ENCODE peak calls at places on chromosomes 4 and X, in five cellular contexts. One of them, this sample, is unnamed.

GRCh38 chr4:41784191-41784979 is 35.9 kb upstream of the PHOX2B start:
- DNase-seq in lower lobe of right lung: no peak
- DNase-seq in iPS DF 6.9: no peak
- DNase-seq in effector memory CD4-positive, alpha-beta T cell: no peak
- DNase-seq in thoracic aorta: no peak
- DNase-seq in this sample: no peak

GRCh38 chrX:110600745-110601310 is 194.8 kb downstream of the CHRDL1 start:
- DNase-seq in lower lobe of right lung: no peak
- DNase-seq in iPS DF 6.9: no peak
- DNase-seq in effector memory CD4-positive, alpha-beta T cell: no peak
- DNase-seq in thoracic aorta: no peak
- DNase-seq in this sample: no peak

GRCh38 chr4:177393236-177393635 is 49.0 kb downstream of the AGA start:
- DNase-seq in lower lobe of right lung: no peak
- DNase-seq in iPS DF 6.9: no peak
- DNase-seq in effector memory CD4-positive, alpha-beta T cell: no peak
- DNase-seq in thoracic aorta: no peak
- DNase-seq in this sample: no peak

GRCh38 chrX:54640721-54641120 is 110.7 kb downstream of the GNL3L start:
- DNase-seq in lower lobe of right lung: no peak
- DNase-seq in iPS DF 6.9: no peak
- DNase-seq in effector memory CD4-positive, alpha-beta T cell: no peak
- DNase-seq in thoracic aorta: no peak
- DNase-seq in this sample: no peak

GRCh38 chrX:133412246-133412645 is 3.0 kb downstream of the GPC4 start:
- DNase-seq in lower lobe of right lung: no peak
- DNase-seq in iPS DF 6.9: no peak
- DNase-seq in effector memory CD4-positive, alpha-beta T cell: no peak
- DNase-seq in thoracic aorta: no peak
- DNase-seq in this sample: no peak

GRCh38 chr4:112523008-112523440 is 7.0 kb upstream of the NEUROG2 start:
- DNase-seq in lower lobe of right lung: no peak
- DNase-seq in iPS DF 6.9: no peak
- DNase-seq in effector memory CD4-positive, alpha-beta T cell: no peak
- DNase-seq in thoracic aorta: no peak
- DNase-seq in this sample: peak; percentile 84

GRCh38 chr4:16573181-16573580 is 325.3 kb downstream of the LDB2 start:
- DNase-seq in lower lobe of right lung: no peak
- DNase-seq in iPS DF 6.9: no peak
- DNase-seq in effector memory CD4-positive, alpha-beta T cell: no peak
- DNase-seq in thoracic aorta: no peak
- DNase-seq in this sample: no peak

GRCh38 chr4:124806403-124806802 is 93.9 kb upstream of the ANKRD50 start:
- DNase-seq in lower lobe of right lung: no peak
- DNase-seq in iPS DF 6.9: no peak
- DNase-seq in effector memory CD4-positive, alpha-beta T cell: no peak
- DNase-seq in thoracic aorta: no peak
- DNase-seq in this sample: no peak

GRCh38 chr4:114320126-114320525 is 278.5 kb upstream of the UGT8 start:
- DNase-seq in lower lobe of right lung: no peak
- DNase-seq in iPS DF 6.9: no peak
- DNase-seq in effector memory CD4-positive, alpha-beta T cell: no peak
- DNase-seq in thoracic aorta: no peak
- DNase-seq in this sample: no peak

GRCh38 chrX:125709532-125709931 is 389.9 kb downstream of the TEX13C start:
- DNase-seq in lower lobe of right lung: no peak
- DNase-seq in iPS DF 6.9: no peak
- DNase-seq in effector memory CD4-positive, alpha-beta T cell: no peak
- DNase-seq in thoracic aorta: no peak
- DNase-seq in this sample: no peak

GRCh38 chrX:72108666-72109065 is 23.0 kb downstream of the RTL5 start:
- DNase-seq in lower lobe of right lung: no peak
- DNase-seq in iPS DF 6.9: no peak
- DNase-seq in effector memory CD4-positive, alpha-beta T cell: no peak
- DNase-seq in thoracic aorta: no peak
- DNase-seq in this sample: no peak

GRCh38 chr4:53653484-53654053 is 62.3 kb upstream of the LNX1 start:
- DNase-seq in lower lobe of right lung: no peak
- DNase-seq in iPS DF 6.9: no peak
- DNase-seq in effector memory CD4-positive, alpha-beta T cell: no peak
- DNase-seq in thoracic aorta: no peak
- DNase-seq in this sample: no peak

GRCh38 chrX:47189906-47190305 is 3.7 kb upstream of the UBA1 start:
- DNase-seq in lower lobe of right lung: no peak
- DNase-seq in iPS DF 6.9: no peak
- DNase-seq in effector memory CD4-positive, alpha-beta T cell: no peak
- DNase-seq in thoracic aorta: no peak
- DNase-seq in this sample: no peak

GRCh38 chr4:37453361-37454262 is 209.1 kb downstream of the NWD2 start:
- DNase-seq in lower lobe of right lung: peak; percentile 82
- DNase-seq in iPS DF 6.9: peak; percentile 4
- DNase-seq in effector memory CD4-positive, alpha-beta T cell: no peak
- DNase-seq in thoracic aorta: no peak
- DNase-seq in this sample: peak; percentile 92

GRCh38 chrX:78624884-78625283 is 34.2 kb downstream of the RTL3 start:
- DNase-seq in lower lobe of right lung: no peak
- DNase-seq in iPS DF 6.9: no peak
- DNase-seq in effector memory CD4-positive, alpha-beta T cell: no peak
- DNase-seq in thoracic aorta: no peak
- DNase-seq in this sample: no peak

GRCh38 chrX:40380649-40381488 is 199.9 kb upstream of the ATP6AP2 start:
- DNase-seq in lower lobe of right lung: peak; percentile 46
- DNase-seq in iPS DF 6.9: no peak
- DNase-seq in effector memory CD4-positive, alpha-beta T cell: no peak
- DNase-seq in thoracic aorta: no peak
- DNase-seq in this sample: no peak

GRCh38 chrX:10175317-10175871 is 18.6 kb downstream of the CLCN4 start:
- DNase-seq in lower lobe of right lung: no peak
- DNase-seq in iPS DF 6.9: no peak
- DNase-seq in effector memory CD4-positive, alpha-beta T cell: no peak
- DNase-seq in thoracic aorta: no peak
- DNase-seq in this sample: no peak

GRCh38 chr4:121156822-121157769 is 7.0 kb downstream of the TNIP3 start:
- DNase-seq in lower lobe of right lung: peak; percentile 67
- DNase-seq in iPS DF 6.9: no peak
- DNase-seq in effector memory CD4-positive, alpha-beta T cell: no peak
- DNase-seq in thoracic aorta: no peak
- DNase-seq in this sample: peak; percentile 88

GRCh38 chr4:105970371-105970770 is 75.1 kb downstream of the NPNT start:
- DNase-seq in lower lobe of right lung: no peak
- DNase-seq in iPS DF 6.9: no peak
- DNase-seq in effector memory CD4-positive, alpha-beta T cell: no peak
- DNase-seq in thoracic aorta: no peak
- DNase-seq in this sample: no peak

GRCh38 chr4:102285831-102286230 is 59.5 kb downstream of the SLC39A8 start:
- DNase-seq in lower lobe of right lung: no peak
- DNase-seq in iPS DF 6.9: no peak
- DNase-seq in effector memory CD4-positive, alpha-beta T cell: no peak
- DNase-seq in thoracic aorta: no peak
- DNase-seq in this sample: no peak

GRCh38 chr4:46386570-46386969 is 3.4 kb downstream of the GABRA2 start:
- DNase-seq in lower lobe of right lung: no peak
- DNase-seq in iPS DF 6.9: no peak
- DNase-seq in effector memory CD4-positive, alpha-beta T cell: no peak
- DNase-seq in thoracic aorta: no peak
- DNase-seq in this sample: no peak

GRCh38 chrX:153738056-153738605 is 13.5 kb downstream of the ABCD1 start:
- DNase-seq in lower lobe of right lung: no peak
- DNase-seq in iPS DF 6.9: no peak
- DNase-seq in effector memory CD4-positive, alpha-beta T cell: no peak
- DNase-seq in thoracic aorta: no peak
- DNase-seq in this sample: no peak

GRCh38 chr4:138616775-138617174 is 374.6 kb upstream of the SLC7A11 start:
- DNase-seq in lower lobe of right lung: no peak
- DNase-seq in iPS DF 6.9: no peak
- DNase-seq in effector memory CD4-positive, alpha-beta T cell: no peak
- DNase-seq in thoracic aorta: no peak
- DNase-seq in this sample: no peak

GRCh38 chrX:148269513-148269912 is 230.9 kb upstream of the AFF2 start:
- DNase-seq in lower lobe of right lung: no peak
- DNase-seq in iPS DF 6.9: no peak
- DNase-seq in effector memory CD4-positive, alpha-beta T cell: no peak
- DNase-seq in thoracic aorta: no peak
- DNase-seq in this sample: no peak

GRCh38 chr4:73713650-73714049 is 26.7 kb upstream of the CXCL8 start:
- DNase-seq in lower lobe of right lung: no peak
- DNase-seq in iPS DF 6.9: no peak
- DNase-seq in effector memory CD4-positive, alpha-beta T cell: no peak
- DNase-seq in thoracic aorta: no peak
- DNase-seq in this sample: no peak

GRCh38 chr4:45566896-45567603 is 556.8 kb downstream of the GABRG1 start:
- DNase-seq in lower lobe of right lung: no peak
- DNase-seq in iPS DF 6.9: no peak
- DNase-seq in effector memory CD4-positive, alpha-beta T cell: no peak
- DNase-seq in thoracic aorta: no peak
- DNase-seq in this sample: peak; percentile 47

DNA sequence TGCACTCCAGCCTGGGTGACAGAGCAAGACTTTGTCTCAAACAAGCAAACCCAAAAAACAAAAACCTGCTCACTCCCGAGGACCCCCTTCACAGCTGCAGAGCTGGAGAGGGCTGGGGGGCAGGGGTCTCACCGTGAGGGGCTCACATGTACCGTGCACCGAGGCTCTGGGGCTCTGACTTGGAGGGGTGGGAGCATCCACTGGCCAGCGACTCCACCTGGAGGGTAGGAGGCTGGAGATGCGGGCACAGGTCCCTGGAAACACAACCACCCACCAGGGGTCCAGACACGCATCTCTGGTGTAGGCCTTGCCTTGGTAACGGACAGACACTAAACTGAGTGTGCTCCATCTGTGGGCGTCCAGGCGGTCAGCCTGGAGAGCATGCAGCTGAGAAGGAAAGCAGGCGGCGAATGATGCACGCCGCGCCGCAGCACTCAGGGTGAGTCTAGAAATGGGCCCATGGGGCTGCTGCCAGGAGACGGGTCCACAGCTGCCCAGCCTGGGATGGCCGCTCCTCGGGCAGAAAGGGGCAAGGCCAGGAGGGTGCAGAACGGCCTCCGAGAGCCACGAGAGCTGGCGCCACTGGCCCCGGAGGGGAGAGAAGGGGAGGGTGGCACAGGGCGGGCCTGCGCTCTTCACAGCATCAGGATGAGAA is 26.1 kb downstream of the PPP2R3B start:
- DNase-seq in lower lobe of right lung: no peak
- DNase-seq in iPS DF 6.9: no peak
- DNase-seq in effector memory CD4-positive, alpha-beta T cell: no peak
- DNase-seq in thoracic aorta: no peak
- DNase-seq in this sample: no peak
- H3K9me3 ChIP-seq in lower lobe of right lung: peaks cover 20% of the 10 kb centered on the region
- H3K9me3 ChIP-seq in iPS DF 6.9: no peaks in the 10 kb centered on the region
- H3K9me3 ChIP-seq in effector memory CD4-positive, alpha-beta T cell: peaks cover 13% of the 10 kb centered on the region
- H3K9me3 ChIP-seq in thoracic aorta: peaks cover 8% of the 10 kb centered on the region
- H3K9me3 ChIP-seq in this sample: peaks cover 46% of the 10 kb centered on the region

DNA sequence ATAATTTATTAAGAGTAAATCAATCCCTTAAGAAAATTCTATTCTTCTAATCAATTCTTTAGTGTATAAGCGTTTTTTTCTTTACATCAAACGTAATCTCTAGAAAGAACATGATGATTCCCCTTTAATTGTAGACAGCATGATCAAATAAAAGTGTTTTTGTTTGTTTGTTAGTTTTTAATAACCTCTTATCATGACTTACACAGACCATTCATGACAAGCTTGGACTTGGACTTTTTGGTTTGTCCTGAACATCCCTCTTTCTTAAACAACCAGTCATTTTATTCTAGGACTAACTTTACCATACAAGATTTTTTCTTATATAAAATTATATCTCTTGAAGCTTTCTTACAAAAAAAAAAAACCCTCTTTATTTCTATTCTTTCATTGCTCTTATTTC is 344.6 kb upstream of the SPOCK3 start:
- DNase-seq in lower lobe of right lung: no peak
- DNase-seq in iPS DF 6.9: no peak
- DNase-seq in effector memory CD4-positive, alpha-beta T cell: no peak
- DNase-seq in thoracic aorta: no peak
- DNase-seq in this sample: no peak
- H3K9me3 ChIP-seq in lower lobe of right lung: no peaks in the 10 kb centered on the region
- H3K9me3 ChIP-seq in iPS DF 6.9: no peaks in the 10 kb centered on the region
- H3K9me3 ChIP-seq in effector memory CD4-positive, alpha-beta T cell: no peaks in the 10 kb centered on the region
- H3K9me3 ChIP-seq in thoracic aorta: no peaks in the 10 kb centered on the region
- H3K9me3 ChIP-seq in this sample: no peaks in the 10 kb centered on the region

GRCh38 chr4:6338175-6338950 is 68.7 kb downstream of the WFS1 start:
- DNase-seq in lower lobe of right lung: peak; percentile 41
- DNase-seq in iPS DF 6.9: no peak
- DNase-seq in effector memory CD4-positive, alpha-beta T cell: no peak
- DNase-seq in thoracic aorta: no peak
- DNase-seq in this sample: no peak

GRCh38 chr4:6341696-6342095 is 72.0 kb downstream of the WFS1 start:
- DNase-seq in lower lobe of right lung: peak; percentile 3
- DNase-seq in iPS DF 6.9: no peak
- DNase-seq in effector memory CD4-positive, alpha-beta T cell: no peak
- DNase-seq in thoracic aorta: no peak
- DNase-seq in this sample: no peak

GRCh38 chr4:6338951-6339817 is 69.5 kb downstream of the WFS1 start:
- DNase-seq in lower lobe of right lung: peak; percentile 36
- DNase-seq in iPS DF 6.9: no peak
- DNase-seq in effector memory CD4-positive, alpha-beta T cell: no peak
- DNase-seq in thoracic aorta: no peak
- DNase-seq in this sample: peak; percentile 53

GRCh38 chr4:6339818-6340445 is 70.3 kb downstream of the WFS1 start:
- DNase-seq in lower lobe of right lung: peak; percentile 26
- DNase-seq in iPS DF 6.9: no peak
- DNase-seq in effector memory CD4-positive, alpha-beta T cell: no peak
- DNase-seq in thoracic aorta: no peak
- DNase-seq in this sample: peak; percentile 63

GRCh38 chr4:6340446-6341015 is 70.9 kb downstream of the WFS1 start:
- DNase-seq in lower lobe of right lung: no peak
- DNase-seq in iPS DF 6.9: no peak
- DNase-seq in effector memory CD4-positive, alpha-beta T cell: no peak
- DNase-seq in thoracic aorta: no peak
- DNase-seq in this sample: peak; percentile 53
- H3K9me3 ChIP-seq in lower lobe of right lung: no peaks in the 10 kb centered on the region
- H3K9me3 ChIP-seq in iPS DF 6.9: no peaks in the 10 kb centered on the region
- H3K9me3 ChIP-seq in effector memory CD4-positive, alpha-beta T cell: no peaks in the 10 kb centered on the region
- H3K9me3 ChIP-seq in thoracic aorta: no peaks in the 10 kb centered on the region
- H3K9me3 ChIP-seq in this sample: no peaks in the 10 kb centered on the region

GRCh38 chr4:142660728-142661127 is 185.4 kb downstream of the INPP4B start:
- DNase-seq in lower lobe of right lung: no peak
- DNase-seq in iPS DF 6.9: no peak
- DNase-seq in effector memory CD4-positive, alpha-beta T cell: no peak
- DNase-seq in thoracic aorta: no peak
- DNase-seq in this sample: no peak

DNA sequence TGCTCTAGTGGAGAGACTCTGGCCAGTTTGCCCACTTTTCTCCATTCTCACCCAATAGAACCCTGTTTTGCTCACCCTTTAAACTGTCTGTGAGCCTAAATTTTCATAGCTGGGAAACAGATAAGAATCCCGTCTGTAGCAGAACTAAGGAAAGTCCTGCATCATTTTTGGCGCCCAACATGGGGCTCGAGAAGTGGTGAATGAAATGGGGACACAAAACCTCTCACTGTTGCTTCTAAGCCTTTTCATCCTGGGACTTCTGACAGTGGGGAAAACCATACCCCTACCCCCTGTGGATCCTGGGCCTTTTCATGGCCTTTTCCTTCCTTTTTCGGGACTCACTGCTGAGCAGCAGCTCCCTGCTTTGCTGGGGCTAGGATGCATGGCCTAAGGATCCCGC is 189.9 kb downstream of the INPP4B start:
- DNase-seq in lower lobe of right lung: no peak
- DNase-seq in iPS DF 6.9: no peak
- DNase-seq in effector memory CD4-positive, alpha-beta T cell: no peak
- DNase-seq in thoracic aorta: no peak
- DNase-seq in this sample: no peak
- H3K9me3 ChIP-seq in lower lobe of right lung: peaks cover 50% of the 10 kb centered on the region
- H3K9me3 ChIP-seq in iPS DF 6.9: peaks cover 6% of the 10 kb centered on the region
- H3K9me3 ChIP-seq in effector memory CD4-positive, alpha-beta T cell: peaks cover 38% of the 10 kb centered on the region
- H3K9me3 ChIP-seq in thoracic aorta: peaks cover 68% of the 10 kb centered on the region
- H3K9me3 ChIP-seq in this sample: peaks cover 98% of the 10 kb centered on the region